ENCODE peak calls at places on chromosomes 13 and 19, in five cellular contexts. F is transverse colon; E is GM23338; J is CD8-positive, alpha-beta T cell; R is fibroblast of lung. Z is an unnamed sample.

GRCh38 chr19:30228113-30228725 is 144.0 kb upstream of the ZNF536 start:
- DNase-seq in F (peak; percentile 13), J (no peak), E (peak; percentile 54), R (no peak), Z (no peak)

GRCh38 chr13:96214804-96215445 is 125.0 kb downstream of the HS6ST3 start:
- DNase-seq in J (no peak), F (no peak), E (no peak), R (no peak), Z (no peak)

GRCh38 chr19:40089462-40089861 is 1.3 kb downstream of the ZNF780A start:
- DNase-seq in J (no peak), R (peak; percentile 42), F (no peak), E (no peak), Z (no peak)

GRCh38 chr19:39240421-39240820 is 4.4 kb downstream of the IFNL3 start:
- DNase-seq in F (no peak), R (no peak), J (no peak), E (no peak), Z (no peak)

GRCh38 chr13:74838096-74838495 is 643.9 kb downstream of the TBC1D4 start:
- DNase-seq in R (no peak), F (no peak), E (no peak), J (no peak), Z (no peak)

GRCh38 chr13:107864543-107865460 is 350.5 kb downstream of the LIG4 start:
- DNase-seq in J (no peak), F (no peak), E (peak; percentile 90), R (peak; percentile 86), Z (no peak)

GRCh38 chr13:32281083-32281482 is 34.1 kb downstream of the ZAR1L start:
- DNase-seq in J (no peak), F (no peak), R (no peak), E (no peak), Z (no peak)

GRCh38 chr13:43905435-43906031 is 25.8 kb downstream of the LACC1 start:
- DNase-seq in R (peak; percentile 85), J (no peak), E (peak; percentile 82), F (no peak), Z (no peak)

GRCh38 chr19:4713384-4713951 is 10.2 kb downstream of the DPP9 start:
- DNase-seq in F (peak; percentile 93), E (no peak), J (no peak), R (peak; percentile 96), Z (peak; percentile 87)
- H3K36me3 ChIP-seq in F (peaks cover 24% of the 10 kb centered on the region), E (no peaks in the 10 kb centered on the region), J (peaks cover 32% of the 10 kb centered on the region), R (peaks cover 50% of the 10 kb centered on the region), Z (peaks cover 82% of the 10 kb centered on the region)

DNA sequence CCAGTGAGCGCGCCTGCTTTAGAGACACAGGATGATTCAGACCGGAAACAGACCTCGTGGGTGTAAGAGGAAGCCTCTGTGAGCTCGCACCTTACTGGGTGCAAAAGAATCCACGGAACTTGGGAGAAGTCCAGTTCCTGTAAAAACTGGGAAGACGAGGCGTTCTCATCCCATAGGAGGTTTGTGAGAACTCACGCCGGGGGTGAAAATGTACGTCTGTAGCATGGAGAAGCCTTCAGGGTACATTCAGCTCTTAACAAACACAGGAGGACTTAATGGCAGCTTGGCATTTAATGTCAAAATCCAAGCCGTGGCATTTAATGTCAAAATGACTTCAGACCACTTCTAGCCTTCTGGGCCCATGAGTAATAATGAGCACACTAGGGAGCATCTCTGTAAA is 17.4 kb upstream of the OR7D2 start:
- DNase-seq in J (no peak), R (no peak), E (no peak), F (no peak), Z (no peak)
- H3K36me3 ChIP-seq in J (peaks cover 62% of the 10 kb centered on the region), R (peaks cover 42% of the 10 kb centered on the region), E (peaks cover 59% of the 10 kb centered on the region), F (peaks cover 78% of the 10 kb centered on the region), Z (peaks cover 70% of the 10 kb centered on the region)

GRCh38 chr19:3982701-3983541 is 2.3 kb downstream of the EEF2 start:
- DNase-seq in F (no peak), R (peak; percentile 55), E (no peak), J (no peak), Z (no peak)
- H3K36me3 ChIP-seq in F (peaks cover 61% of the 10 kb centered on the region), R (peaks cover 57% of the 10 kb centered on the region), E (peaks cover 63% of the 10 kb centered on the region), J (peaks cover 61% of the 10 kb centered on the region), Z (peaks cover 58% of the 10 kb centered on the region)

DNA sequence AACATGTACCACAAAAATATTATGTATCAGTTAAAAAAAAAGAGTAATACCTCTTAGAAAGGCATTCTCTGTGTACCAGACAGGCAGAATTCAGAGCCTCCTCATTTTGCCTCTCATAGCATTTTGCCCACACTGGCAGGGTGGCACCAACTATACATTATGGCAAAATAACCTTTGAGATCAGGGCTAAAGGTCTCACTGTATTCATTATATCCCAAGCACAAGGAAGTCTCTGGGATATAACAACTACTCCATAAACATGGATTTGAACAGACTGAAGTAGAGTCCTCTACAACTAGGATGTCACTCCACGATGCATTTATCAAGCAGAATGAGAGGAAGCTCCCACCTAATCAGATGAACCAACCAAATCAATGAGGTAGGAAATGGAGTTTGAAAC is 10.6 kb downstream of the SUCLA2 start:
- DNase-seq in J (no peak), F (no peak), R (no peak), E (no peak), Z (no peak)
- H3K36me3 ChIP-seq in J (no peaks in the 10 kb centered on the region), F (peaks cover 28% of the 10 kb centered on the region), R (peaks cover 4% of the 10 kb centered on the region), E (peaks cover 24% of the 10 kb centered on the region), Z (peaks cover 64% of the 10 kb centered on the region)

GRCh38 chr19:32464279-32464678 is 58.7 kb downstream of the DPY19L3 start:
- DNase-seq in E (no peak), J (no peak), R (peak; percentile 42), F (no peak), Z (no peak)

GRCh38 chr19:32469796-32470195 is 64.2 kb downstream of the DPY19L3 start:
- DNase-seq in E (no peak), R (no peak), F (no peak), J (no peak), Z (no peak)

GRCh38 chr19:32459199-32459865 is 53.8 kb downstream of the DPY19L3 start:
- DNase-seq in F (no peak), R (no peak), E (no peak), J (no peak), Z (no peak)

GRCh38 chr19:32460476-32460875 is 54.9 kb downstream of the DPY19L3 start:
- DNase-seq in E (no peak), R (no peak), J (no peak), F (no peak), Z (no peak)

DNA sequence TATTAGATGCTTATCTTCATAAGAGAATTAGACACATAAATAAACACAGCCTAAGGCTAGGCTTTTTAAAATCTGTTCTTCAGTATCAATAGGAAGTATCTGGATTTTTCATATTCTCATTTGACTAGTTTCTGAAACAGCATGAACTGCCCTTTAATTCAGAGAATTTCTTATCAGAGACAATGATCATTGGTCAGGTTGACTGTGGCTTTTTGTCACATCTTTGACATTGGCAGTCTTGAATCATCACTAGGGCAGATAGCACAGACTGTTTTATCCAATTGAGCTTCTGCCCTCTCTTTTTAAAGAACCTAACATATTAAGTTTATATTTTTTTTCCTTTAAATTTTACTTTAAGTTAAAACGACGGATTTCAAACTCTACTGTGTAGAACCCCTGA is 59.6 kb downstream of the DPY19L3 start:
- DNase-seq in J (no peak), R (no peak), F (no peak), E (no peak), Z (no peak)
- H3K36me3 ChIP-seq in J (no peaks in the 10 kb centered on the region), R (no peaks in the 10 kb centered on the region), F (no peaks in the 10 kb centered on the region), E (peaks cover 6% of the 10 kb centered on the region), Z (no peaks in the 10 kb centered on the region)

GRCh38 chr19:15234525-15235130 is 2.4 kb upstream of the EPHX3 start:
- DNase-seq in R (no peak), F (no peak), E (no peak), J (no peak), Z (no peak)

GRCh38 chr19:15238639-15239155 is 6.4 kb upstream of the EPHX3 start:
- DNase-seq in R (no peak), F (no peak), J (no peak), E (peak; percentile 57), Z (no peak)

GRCh38 chr19:15235796-15236195 is 3.5 kb upstream of the EPHX3 start:
- DNase-seq in J (no peak), R (no peak), E (no peak), F (no peak), Z (no peak)

GRCh38 chr19:15237759-15238638 is 5.8 kb upstream of the EPHX3 start:
- DNase-seq in J (no peak), E (no peak), F (no peak), R (no peak), Z (no peak)

DNA sequence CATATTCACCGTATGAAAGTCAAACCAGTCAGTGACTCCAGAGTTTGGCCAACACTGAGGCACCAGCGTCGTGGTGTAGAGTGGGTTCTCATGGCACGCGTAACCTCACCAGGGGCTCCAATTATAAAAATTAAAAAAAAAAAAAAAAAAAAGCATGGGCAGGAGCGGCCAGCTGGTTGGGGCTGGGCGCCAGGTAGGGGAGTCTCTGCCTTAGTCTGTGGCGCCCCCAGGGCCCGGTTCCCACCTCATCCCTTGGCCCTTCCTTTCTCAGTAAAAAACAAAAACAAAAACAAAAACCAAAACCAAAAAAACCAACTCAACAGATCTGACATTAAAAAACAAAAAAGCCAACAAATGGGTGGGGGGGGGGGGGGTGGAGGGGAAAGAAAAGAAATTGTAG is 4.6 kb upstream of the EPHX3 start:
- DNase-seq in F (no peak), J (no peak), R (no peak), E (no peak), Z (no peak)
- H3K36me3 ChIP-seq in F (peaks cover 36% of the 10 kb centered on the region), J (peaks cover 27% of the 10 kb centered on the region), R (peaks cover 23% of the 10 kb centered on the region), E (peaks cover 10% of the 10 kb centered on the region), Z (peaks cover 52% of the 10 kb centered on the region)